ENCODE peak calls at places on chromosomes 3 and 15, in four cellular contexts. V, U, K and X are unnamed samples.

GRCh38 chr3:98902341-98902740 is 846 bp upstream of the DCBLD2 start:
- DNase-seq in V (no peak), U (no peak), K (peak; percentile 13), X (no peak)

GRCh38 chr3:8470801-8471200 is 30.8 kb upstream of the LMCD1 start:
- DNase-seq in V (no peak), U (no peak), K (no peak), X (no peak)

GRCh38 chr15:91407237-91407889 is 307.3 kb downstream of the SV2B start:
- DNase-seq in V (peak; percentile 86), U (no peak), K (no peak), X (no peak)

GRCh38 chr3:107208100-107208499 is 169.1 kb upstream of the CCDC54 start:
- DNase-seq in V (peak; percentile 80), U (peak; percentile 70), K (no peak), X (peak; percentile 95)

GRCh38 chr3:180048840-180049239 is 12.1 kb upstream of the PEX5L start:
- DNase-seq in V (no peak), U (peak; percentile 16), K (no peak), X (no peak)

GRCh38 chr3:50572801-50573371 is 3.6 kb downstream of the HEMK1 start:
- DNase-seq in V (no peak), U (no peak), K (no peak), X (no peak)

GRCh38 chr3:30437172-30437571 is 169.2 kb upstream of the TGFBR2 start:
- DNase-seq in V (no peak), U (peak; percentile 11), K (no peak), X (no peak)

GRCh38 chr3:14532691-14533456 is 7.3 kb downstream of the GRIP2 start:
- DNase-seq in V (peak; percentile 81), U (no peak), K (peak; percentile 26), X (no peak)

GRCh38 chr3:123739754-123740153 is 144.4 kb downstream of the MYLK start:
- DNase-seq in V (no peak), U (no peak), K (no peak), X (no peak)